ENCODE peak calls at places on chromosomes 6 and 20, in five cellular contexts. One of them, this sample, is unnamed.

GRCh38 chr20:40758790-40759189 is 69.8 kb upstream of the MAFB start:
- DNase-seq in SW 1271: no peak
- DNase-seq in foreskin fibroblast: no peak
- DNase-seq in stimulated activated CD4-positive, alpha-beta T cell treated with anti-CD3 and anti-CD28 coated beads, Interleukin-15, amount 100 ng/mL, for 1 hour: no peak
- DNase-seq in activated naive CD4-positive, alpha-beta T cell treated with anti-CD3 and anti-CD28 coated beads, Interleukin-2, amount 10 ng/mL, durations not matched to agents 7 days and 5 days: no peak
- DNase-seq in this sample: no peak

GRCh38 chr6:101818056-101818455 is 424.5 kb downstream of the GRIK2 start:
- DNase-seq in activated naive CD4-positive, alpha-beta T cell treated with anti-CD3 and anti-CD28 coated beads, Interleukin-2, amount 10 ng/mL, durations not matched to agents 7 days and 5 days: no peak
- DNase-seq in SW 1271: no peak
- DNase-seq in stimulated activated CD4-positive, alpha-beta T cell treated with anti-CD3 and anti-CD28 coated beads, Interleukin-15, amount 100 ng/mL, for 1 hour: no peak
- DNase-seq in foreskin fibroblast: no peak
- DNase-seq in this sample: no peak

GRCh38 chr6:118748311-118749062 is 97.1 kb upstream of the CEP85L start:
- DNase-seq in stimulated activated CD4-positive, alpha-beta T cell treated with anti-CD3 and anti-CD28 coated beads, Interleukin-15, amount 100 ng/mL, for 1 hour: no peak
- DNase-seq in foreskin fibroblast: peak
- DNase-seq in SW 1271: no peak
- DNase-seq in activated naive CD4-positive, alpha-beta T cell treated with anti-CD3 and anti-CD28 coated beads, Interleukin-2, amount 10 ng/mL, durations not matched to agents 7 days and 5 days: no peak
- DNase-seq in this sample: peak

GRCh38 chr20:46132705-46133120 is 14.6 kb downstream of the CD40 start:
- DNase-seq in foreskin fibroblast: peak
- DNase-seq in stimulated activated CD4-positive, alpha-beta T cell treated with anti-CD3 and anti-CD28 coated beads, Interleukin-15, amount 100 ng/mL, for 1 hour: peak
- DNase-seq in SW 1271: peak
- DNase-seq in activated naive CD4-positive, alpha-beta T cell treated with anti-CD3 and anti-CD28 coated beads, Interleukin-2, amount 10 ng/mL, durations not matched to agents 7 days and 5 days: peak
- DNase-seq in this sample: peak

GRCh38 chr20:47680804-47681529 is 104.3 kb downstream of the SULF2 start:
- DNase-seq in foreskin fibroblast: no peak
- DNase-seq in stimulated activated CD4-positive, alpha-beta T cell treated with anti-CD3 and anti-CD28 coated beads, Interleukin-15, amount 100 ng/mL, for 1 hour: no peak
- DNase-seq in SW 1271: no peak
- DNase-seq in activated naive CD4-positive, alpha-beta T cell treated with anti-CD3 and anti-CD28 coated beads, Interleukin-2, amount 10 ng/mL, durations not matched to agents 7 days and 5 days: no peak
- DNase-seq in this sample: no peak

GRCh38 chr6:47111685-47112084 is 69.6 kb upstream of the ADGRF1 start:
- DNase-seq in SW 1271: peak
- DNase-seq in stimulated activated CD4-positive, alpha-beta T cell treated with anti-CD3 and anti-CD28 coated beads, Interleukin-15, amount 100 ng/mL, for 1 hour: no peak
- DNase-seq in activated naive CD4-positive, alpha-beta T cell treated with anti-CD3 and anti-CD28 coated beads, Interleukin-2, amount 10 ng/mL, durations not matched to agents 7 days and 5 days: no peak
- DNase-seq in foreskin fibroblast: no peak
- DNase-seq in this sample: no peak

GRCh38 chr20:31811796-31812728 is 7.1 kb upstream of the MYLK2 start:
- DNase-seq in stimulated activated CD4-positive, alpha-beta T cell treated with anti-CD3 and anti-CD28 coated beads, Interleukin-15, amount 100 ng/mL, for 1 hour: no peak
- DNase-seq in SW 1271: no peak
- DNase-seq in foreskin fibroblast: peak
- DNase-seq in activated naive CD4-positive, alpha-beta T cell treated with anti-CD3 and anti-CD28 coated beads, Interleukin-2, amount 10 ng/mL, durations not matched to agents 7 days and 5 days: no peak
- DNase-seq in this sample: no peak

GRCh38 chr6:170180671-170181337 is 110.1 kb downstream of the DLL1 start:
- DNase-seq in foreskin fibroblast: no peak
- DNase-seq in stimulated activated CD4-positive, alpha-beta T cell treated with anti-CD3 and anti-CD28 coated beads, Interleukin-15, amount 100 ng/mL, for 1 hour: no peak
- DNase-seq in SW 1271: no peak
- DNase-seq in activated naive CD4-positive, alpha-beta T cell treated with anti-CD3 and anti-CD28 coated beads, Interleukin-2, amount 10 ng/mL, durations not matched to agents 7 days and 5 days: peak
- DNase-seq in this sample: no peak

GRCh38 chr20:23111307-23111943 is 25.3 kb upstream of the CD93 start:
- DNase-seq in stimulated activated CD4-positive, alpha-beta T cell treated with anti-CD3 and anti-CD28 coated beads, Interleukin-15, amount 100 ng/mL, for 1 hour: no peak
- DNase-seq in foreskin fibroblast: no peak
- DNase-seq in SW 1271: no peak
- DNase-seq in activated naive CD4-positive, alpha-beta T cell treated with anti-CD3 and anti-CD28 coated beads, Interleukin-2, amount 10 ng/mL, durations not matched to agents 7 days and 5 days: no peak
- DNase-seq in this sample: no peak